ENCODE peak calls at places on chromosomes 12 and 14, in four cellular contexts. K is upper lobe of right lung, N is tibial artery, A is heart left ventricle. L is an unnamed sample. For H3K9me3 and H3K36me3, the result is how much of the 10 kb centered on the place peaks cover.

GRCh38 chr12:132534076-132534475 is 44.1 kb downstream of the FBRSL1 start:
- DNase-seq in N (no peak), K (no peak), A (no peak), L (no peak)

GRCh38 chr12:4535871-4536270 is 2.8 kb upstream of the RAD51AP1 start:
- DNase-seq in A (no peak), K (no peak), N (no peak), L (no peak)

GRCh38 chr14:75295491-75296338 is 17.1 kb downstream of the FOS start:
- DNase-seq in A (peak), N (peak), K (peak), L (peak)

GRCh38 chr12:102095677-102096263 is 24.1 kb downstream of the NUP37 start:
- DNase-seq in A (no peak), N (no peak), K (no peak), L (no peak)

GRCh38 chr12:123998960-123999359 is 25.9 kb downstream of the ZNF664 start:
- DNase-seq in K (no peak), N (no peak), A (no peak), L (no peak)

GRCh38 chr12:124586756-124587155 is 19.3 kb upstream of the NCOR2 start:
- DNase-seq in A (no peak), N (no peak), K (no peak), L (peak)

GRCh38 chr12:29921307-29921706 is 137.6 kb upstream of the TMTC1 start:
- DNase-seq in N (no peak), A (no peak), K (no peak), L (no peak)

GRCh38 chr12:89160716-89161123 is 191.6 kb downstream of the DUSP6 start:
- DNase-seq in N (peak), K (peak), A (peak), L (peak)

GRCh38 chr12:68899251-68899771 is 33.7 kb downstream of the CPM start:
- DNase-seq in A (no peak), N (peak), K (peak), L (peak)

GRCh38 chr14:94056579-94057308 is 24.3 kb downstream of the DDX24 start:
- DNase-seq in K (no peak), N (no peak), A (no peak), L (no peak)

GRCh38 chr12:41917827-41918445 is 226.7 kb downstream of the GXYLT1 start:
- DNase-seq in N (no peak), K (no peak), A (no peak), L (no peak)

GRCh38 chr12:77760271-77761025 is 70.2 kb upstream of the NAV3 start:
- DNase-seq in K (no peak), N (no peak), A (no peak), L (no peak)

GRCh38 chr12:21831671-21832357 is 57.3 kb upstream of the KCNJ8 start:
- DNase-seq in N (peak), A (peak), K (no peak), L (no peak)

GRCh38 chr12:19657401-19657800 is 218.1 kb downstream of the AEBP2 start:
- DNase-seq in A (no peak), K (no peak), N (no peak), L (no peak)

GRCh38 chr12:68739891-68740290 is 6.1 kb upstream of the SLC35E3 start:
- DNase-seq in A (no peak), K (no peak), N (no peak), L (no peak)

GRCh38 chr14:92475451-92476187 is 38.0 kb upstream of the RIN3 start:
- DNase-seq in K (peak), N (peak), A (peak), L (peak)

GRCh38 chr14:65000868-65001600 is 14.3 kb downstream of the FNTB start:
- DNase-seq in A (no peak), K (no peak), N (no peak), L (no peak)

GRCh38 chr12:53560912-53561589 is 53.8 kb upstream of the NPFF start:
- DNase-seq in N (no peak), A (no peak), K (no peak), L (no peak)

GRCh38 chr12:115755061-115755751 is 522.3 kb downstream of the MED13L start:
- DNase-seq in N (no peak), K (no peak), A (no peak), L (no peak)

GRCh38 chr14:71918955-71919354 is 13.3 kb upstream of the RGS6 start:
- DNase-seq in N (no peak), A (no peak), K (no peak), L (no peak)

GRCh38 chr14:97382616-97383226 is 585.5 kb downstream of the VRK1 start:
- DNase-seq in K (no peak), A (no peak), N (no peak), L (no peak)

GRCh38 chr14:53055003-53055402 is 98.1 kb downstream of the DDHD1 start:
- DNase-seq in K (no peak), N (no peak), A (no peak), L (no peak)

GRCh38 chr14:74932401-74932901 is 9.4 kb upstream of the RPS6KL1 start:
- DNase-seq in K (no peak), N (peak), A (no peak), L (no peak)

GRCh38 chr14:20530771-20531571 is 25.6 kb downstream of the RNASE10 start:
- DNase-seq in A (peak), N (peak), K (peak), L (peak)

GRCh38 chr12:10159280-10159679 is 12.7 kb downstream of the OLR1 start:
- DNase-seq in K (no peak), A (no peak), N (no peak), L (no peak)

GRCh38 chr12:10154145-10154496 is 17.8 kb downstream of the OLR1 start:
- DNase-seq in K (no peak), N (no peak), A (no peak), L (no peak)

GRCh38 chr12:10147714-10148403 is 17.9 kb upstream of the CLEC7A start:
- DNase-seq in N (no peak), K (no peak), A (no peak), L (no peak)

GRCh38 chr12:10151621-10152020 is 20.3 kb downstream of the OLR1 start:
- DNase-seq in A (no peak), K (no peak), N (no peak), L (no peak)

DNA sequence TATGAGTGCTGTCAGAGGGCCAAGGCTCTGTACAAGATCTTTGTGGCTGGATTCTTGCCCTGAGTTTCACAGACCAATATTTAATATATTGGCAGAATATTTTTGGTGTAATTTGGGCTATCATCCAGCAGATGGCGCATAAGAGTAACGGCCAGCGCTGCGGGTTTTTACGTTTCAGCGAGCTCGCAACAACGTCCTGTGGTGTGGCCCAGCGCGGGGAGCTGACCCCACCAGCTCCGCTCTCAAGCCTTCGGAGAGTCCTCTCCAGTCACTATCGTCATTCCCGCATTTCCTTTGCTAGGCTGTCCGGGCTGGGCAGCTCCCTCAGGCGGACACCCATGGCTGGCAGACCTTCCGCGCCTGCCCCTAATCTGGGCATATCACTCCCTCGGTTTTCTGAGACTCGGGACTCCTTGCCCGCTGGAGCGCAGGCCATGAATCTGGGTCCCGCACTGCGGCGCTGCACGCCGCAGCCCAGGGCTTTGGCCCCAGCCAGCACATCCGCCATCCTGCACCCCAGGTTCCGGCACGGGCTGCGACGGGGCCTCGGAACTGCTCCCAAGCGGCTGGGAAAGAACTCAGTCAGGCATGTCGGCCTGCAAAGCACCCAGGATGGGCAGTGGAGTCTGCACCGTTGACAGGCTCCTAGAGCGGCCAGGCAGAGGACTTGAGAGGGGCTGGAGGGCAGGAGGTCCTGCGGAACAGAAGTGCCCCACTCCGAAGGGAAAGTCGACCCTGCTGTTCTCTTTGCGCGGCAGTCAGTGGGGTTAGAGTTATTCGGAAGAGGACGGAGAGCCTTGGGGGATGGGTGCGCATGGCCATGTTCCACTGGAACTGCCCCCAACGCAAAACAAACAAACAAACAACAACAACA is 18.4 kb downstream of the OLR1 start:
- DNase-seq in K (peak), A (peak), N (peak), L (peak)
- H3K27ac ChIP-seq in K (peak), A (peak), N (peak), L (peak)

GRCh38 chr14:87908591-87908990 is 84.4 kb downstream of the GALC start:
- DNase-seq in N (no peak), A (no peak), K (no peak), L (no peak)
- H3K9me3 ChIP-seq in N (under half), A (under half), K (under half), L (under half)

DNA sequence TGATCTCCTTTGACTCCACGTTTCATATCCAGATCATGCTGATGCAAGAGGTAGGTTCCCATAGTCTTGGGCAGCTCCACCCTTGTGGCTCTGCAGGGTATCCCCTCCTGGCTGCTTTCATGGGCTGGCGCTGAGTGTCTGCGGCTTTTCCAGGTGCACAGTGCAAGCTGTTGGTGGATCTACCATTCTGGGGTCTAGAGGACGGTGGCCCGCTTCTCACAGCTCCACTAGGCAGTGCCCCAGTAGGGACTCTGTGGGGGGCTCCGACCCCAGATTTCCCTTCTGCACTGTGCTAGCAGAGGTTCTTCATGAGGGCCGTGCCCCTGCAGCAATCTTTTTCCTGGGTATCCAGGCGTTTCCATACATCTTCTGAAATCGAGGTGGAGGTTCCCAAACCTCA is 12.1 kb upstream of the BBS10 start:
- DNase-seq in A (no peak), N (no peak), K (no peak), L (no peak)
- H3K36me3 ChIP-seq in A (under half), N (under half), K (under half), L (under half)

DNA sequence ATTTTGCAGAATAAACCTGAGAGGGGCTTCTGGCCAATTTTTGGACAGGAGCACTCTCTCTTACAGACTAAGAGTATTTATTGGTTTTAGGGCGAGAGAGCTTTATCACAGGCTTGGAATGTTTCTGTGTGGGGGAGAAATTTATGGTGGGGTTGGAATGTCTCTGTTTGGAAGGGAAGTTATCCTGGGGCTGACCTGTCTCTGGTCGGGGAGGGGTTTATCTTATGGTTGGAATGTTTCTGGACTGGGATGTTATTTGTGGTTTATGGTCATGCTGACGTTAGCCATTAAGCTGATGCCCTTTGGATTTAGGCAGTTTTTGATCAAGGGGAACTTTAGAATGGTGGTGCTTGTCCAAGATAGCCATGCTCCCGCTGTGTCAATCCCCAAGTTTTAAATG is 614.8 kb downstream of the DIO2 start:
- DNase-seq in N (no peak), A (no peak), K (no peak), L (no peak)
- H3K27ac ChIP-seq in N (no peak), A (no peak), K (no peak), L (no peak)

DNA sequence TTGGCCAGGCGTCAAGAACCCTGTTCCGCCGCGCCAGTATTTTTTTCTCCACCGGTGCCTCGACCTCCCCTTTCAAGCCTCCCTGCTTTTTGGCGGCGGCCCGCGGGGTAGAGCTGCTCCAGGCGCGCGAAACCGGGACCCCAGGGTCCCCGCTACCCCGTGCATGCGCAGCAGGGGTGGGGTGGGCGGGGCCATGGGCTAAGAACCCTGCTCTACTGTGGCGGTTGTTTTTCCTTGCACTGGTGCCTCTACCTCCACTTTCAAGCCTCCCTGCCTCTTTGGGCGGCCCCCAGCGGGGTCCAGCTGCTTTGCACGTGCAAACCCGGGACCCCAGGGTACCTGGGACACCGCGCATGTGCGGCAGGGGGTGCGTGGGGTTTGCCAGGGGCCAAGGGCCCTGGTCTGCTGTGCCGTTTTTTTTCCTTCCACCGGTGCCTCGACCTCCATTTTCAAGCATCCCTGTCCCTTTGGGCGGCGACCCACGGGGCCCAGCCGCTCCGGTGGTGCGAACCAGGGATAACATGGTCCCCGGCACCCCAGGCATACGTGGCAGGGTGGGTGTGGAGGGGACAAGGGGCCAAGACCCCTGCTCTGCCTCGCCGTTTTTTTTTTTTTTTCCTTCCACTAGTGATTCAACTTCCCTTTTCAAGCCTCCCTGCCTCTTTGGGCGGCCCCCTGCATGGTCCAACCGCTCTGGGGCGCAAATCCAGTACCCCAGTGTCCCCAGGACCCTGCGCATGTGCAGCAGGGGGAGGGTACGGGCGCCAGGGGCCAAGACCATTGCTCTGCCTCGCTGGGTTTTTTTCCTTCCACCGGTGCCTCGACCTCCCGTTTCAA is 326.8 kb downstream of the ALG10 start:
- DNase-seq in A (no peak), N (no peak), K (no peak), L (no peak)
- H3K9me3 ChIP-seq in A (under half), N (half or more), K (under half), L (under half)

DNA sequence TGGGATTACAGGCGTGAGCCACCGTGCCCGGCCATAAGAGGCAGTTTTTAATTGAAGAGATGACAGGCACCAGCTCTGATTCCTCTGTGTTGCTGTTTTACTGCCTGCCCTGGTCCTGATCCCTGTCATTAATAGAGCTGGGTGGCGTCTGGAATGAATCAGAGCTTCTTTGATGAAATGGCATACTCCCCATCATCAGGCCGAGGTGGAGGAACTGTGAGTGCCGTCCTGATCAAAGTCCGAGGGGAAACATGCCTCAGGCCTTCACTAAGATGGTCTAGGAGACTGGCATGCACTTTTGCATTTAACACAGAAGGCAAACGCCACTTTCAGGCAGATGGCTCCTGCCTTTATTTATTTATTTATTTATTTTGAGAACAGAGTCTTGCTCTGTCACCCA is 34.1 kb downstream of the IL31 start:
- DNase-seq in N (no peak), K (no peak), A (no peak), L (no peak)
- H3K36me3 ChIP-seq in N (half or more), K (half or more), A (under half), L (half or more)

DNA sequence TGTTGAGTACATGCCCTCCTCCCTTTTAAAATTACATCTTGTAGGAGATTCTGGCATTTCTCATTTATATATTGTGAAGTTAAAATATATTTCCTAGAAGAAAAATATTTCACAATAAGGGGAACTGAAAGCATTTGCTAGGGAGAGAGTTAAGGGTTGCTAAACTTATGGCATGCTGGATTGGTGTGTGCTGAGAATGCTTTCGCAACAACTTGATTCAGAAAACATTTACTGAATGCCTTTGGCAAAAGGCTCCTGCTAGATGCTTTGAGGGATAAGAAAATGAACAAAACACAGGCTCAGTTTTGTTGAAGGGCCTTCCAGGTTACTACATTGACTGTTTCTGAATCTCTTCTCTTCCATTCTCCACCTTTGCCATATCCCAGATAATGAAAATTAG is 67.5 kb downstream of the DIP2B start:
- DNase-seq in K (no peak), N (peak), A (no peak), L (no peak)
- H3K27ac ChIP-seq in K (peak), N (peak), A (no peak), L (peak)

DNA sequence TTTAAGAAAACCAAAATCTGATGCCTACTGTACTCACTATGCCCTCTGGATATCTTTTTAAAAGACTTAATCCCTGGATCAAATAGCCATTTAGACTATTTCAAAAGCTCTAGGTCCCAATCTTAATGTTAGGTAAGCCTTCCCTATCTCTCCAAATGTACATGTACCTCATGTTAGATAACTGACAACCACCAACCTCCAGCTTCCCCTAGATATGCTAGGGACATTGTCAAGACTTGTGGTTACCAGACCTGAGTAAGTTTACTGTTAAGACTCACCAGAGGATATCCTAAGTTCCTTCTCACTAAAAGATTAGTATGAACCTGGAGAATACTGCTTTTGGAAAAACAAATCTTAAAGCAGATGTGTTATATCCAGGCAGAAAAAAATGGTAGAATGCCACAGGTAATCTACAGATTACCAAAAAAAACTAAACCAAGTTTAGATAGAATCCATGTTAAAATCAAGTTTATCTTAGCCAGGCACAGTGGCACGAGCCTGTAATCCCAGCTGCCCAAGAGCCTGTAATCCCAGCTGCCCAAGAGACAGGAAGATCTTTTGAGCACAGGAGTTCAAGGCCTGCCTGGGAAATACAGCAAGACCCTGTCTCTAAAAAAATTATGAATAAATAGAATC is 9.7 kb downstream of the NAP1L1 start:
- DNase-seq in K (no peak), A (no peak), N (no peak), L (no peak)
- H3K9me3 ChIP-seq in K (under half), A (under half), N (under half), L (under half)